ENCODE peak calls at places on chromosome 21, in nine cellular contexts. P, E, S, F, L, V, M, Z and D are unnamed samples.
A peak's percentile ranks its signal among the peaks of the same experiment; 100 is the strongest.

GRCh38 chr21:45899317-45900033 is 82.1 kb upstream of the COL6A1 start:
- DNase-seq in F (no peak), S (no peak), P (no peak), L (no peak), M (no peak), E (no peak), V (no peak), Z (no peak), D (peak; percentile 6)

GRCh38 chr21:28336299-28336698 is 656.4 kb downstream of the LTN1 start:
- DNase-seq in F (peak; percentile 62), L (peak; percentile 87), S (no peak), V (peak; percentile 78), P (no peak), Z (no peak), M (no peak), E (no peak), D (no peak)

GRCh38 chr21:45974073-45975016 is 7.2 kb upstream of the COL6A1 start:
- DNase-seq in M (peak; percentile 67), L (peak; percentile 84), Z (peak; percentile 78), P (no peak), F (no peak), S (peak; percentile 78), V (peak; percentile 42), E (no peak), D (peak; percentile 91)

GRCh38 chr21:29843818-29844217 is 96.0 kb downstream of the GRIK1 start:
- DNase-seq in L (no peak), P (no peak), V (no peak), M (no peak), F (no peak), S (no peak), E (no peak), Z (no peak), D (no peak)

GRCh38 chr21:35738342-35738961 is 321.9 kb downstream of the SETD4 start:
- DNase-seq in Z (peak; percentile 36), L (peak; percentile 38), V (peak; percentile 3), E (no peak), P (no peak), M (peak; percentile 16), F (peak; percentile 32), S (no peak), D (no peak)

GRCh38 chr21:46498335-46499050 is 39.8 kb downstream of the DIP2A start:
- DNase-seq in V (no peak), L (no peak), E (no peak), Z (no peak), F (no peak), S (no peak), M (no peak), P (no peak), D (no peak)

GRCh38 chr21:14879458-14879857 is 185.3 kb downstream of the NRIP1 start:
- DNase-seq in Z (no peak), F (no peak), S (peak; percentile 26), M (no peak), L (no peak), E (no peak), V (peak; percentile 73), P (no peak), D (no peak)

GRCh38 chr21:14900058-14900457 is 164.7 kb downstream of the NRIP1 start:
- DNase-seq in V (peak; percentile 10), P (no peak), E (no peak), S (no peak), L (peak; percentile 71), M (no peak), Z (no peak), F (no peak), D (no peak)

GRCh38 chr21:29581393-29581792 is 282.7 kb downstream of the BACH1 start:
- DNase-seq in Z (no peak), P (no peak), F (peak; percentile 93), V (no peak), E (no peak), M (no peak), L (no peak), S (no peak), D (no peak)

GRCh38 chr21:15659768-15660423 is 69.9 kb upstream of the USP25 start:
- DNase-seq in V (no peak), P (peak; percentile 80), Z (no peak), F (peak; percentile 86), M (no peak), L (no peak), S (no peak), E (no peak), D (no peak)

GRCh38 chr21:45087022-45087823 is 12.8 kb downstream of the ADARB1 start:
- DNase-seq in S (no peak), E (no peak), L (no peak), V (no peak), F (no peak), M (no peak), P (no peak), Z (no peak), D (no peak)

GRCh38 chr21:45427331-45428271 is 22.6 kb downstream of the COL18A1 start:
- DNase-seq in L (peak; percentile 96), F (no peak), P (no peak), M (no peak), V (peak; percentile 81), Z (peak; percentile 87), S (no peak), E (no peak), D (peak; percentile 90)

GRCh38 chr21:29829514-29830255 is 110.1 kb downstream of the GRIK1 start:
- DNase-seq in M (no peak), L (no peak), V (no peak), P (no peak), S (no peak), F (no peak), E (no peak), Z (no peak), D (no peak)

GRCh38 chr21:28857720-28858119 is 135.0 kb downstream of the LTN1 start:
- DNase-seq in V (no peak), M (no peak), S (no peak), F (no peak), P (no peak), Z (no peak), L (no peak), E (no peak), D (no peak)

GRCh38 chr21:35102488-35103407 is 53.6 kb upstream of the RUNX1 start:
- DNase-seq in E (no peak), L (no peak), F (no peak), M (peak; percentile 25), V (no peak), S (peak; percentile 62), Z (no peak), P (peak; percentile 24), D (peak; percentile 81)

GRCh38 chr21:36141513-36141925 is 6.6 kb downstream of the CBR3 start:
- DNase-seq in S (peak; percentile 77), E (peak; percentile 83), Z (peak; percentile 64), L (peak; percentile 89), P (peak; percentile 98), F (peak; percentile 99), V (peak; percentile 80), M (no peak), D (peak; percentile 84)

GRCh38 chr21:41478319-41479177 is 29.4 kb downstream of the TMPRSS2 start:
- DNase-seq in V (no peak), F (peak; percentile 60), E (no peak), Z (no peak), P (peak; percentile 69), S (no peak), L (no peak), M (no peak), D (peak; percentile 26)

GRCh38 chr21:15365751-15366392 is 301.1 kb upstream of the NRIP1 start:
- DNase-seq in E (no peak), V (no peak), F (no peak), L (no peak), P (no peak), M (no peak), Z (no peak), S (no peak), D (no peak)

GRCh38 chr21:16891821-16892220 is 621.0 kb upstream of the CXADR start:
- DNase-seq in L (peak; percentile 81), V (peak; percentile 88), E (no peak), S (no peak), P (no peak), Z (no peak), M (no peak), F (no peak), D (no peak)

GRCh38 chr21:21807598-21807903 is 809.3 kb downstream of the NCAM2 start:
- DNase-seq in E (no peak), S (no peak), P (no peak), V (no peak), Z (no peak), L (no peak), M (no peak), F (no peak), D (no peak)
- H3K9me3 ChIP-seq in E (no peaks in the 10 kb centered on the region), S (no peaks in the 10 kb centered on the region), P (no peaks in the 10 kb centered on the region), V (no peaks in the 10 kb centered on the region), Z (no peaks in the 10 kb centered on the region), L (no peaks in the 10 kb centered on the region), M (no peaks in the 10 kb centered on the region), F (peaks cover 2% of the 10 kb centered on the region), D (no peaks in the 10 kb centered on the region)

DNA sequence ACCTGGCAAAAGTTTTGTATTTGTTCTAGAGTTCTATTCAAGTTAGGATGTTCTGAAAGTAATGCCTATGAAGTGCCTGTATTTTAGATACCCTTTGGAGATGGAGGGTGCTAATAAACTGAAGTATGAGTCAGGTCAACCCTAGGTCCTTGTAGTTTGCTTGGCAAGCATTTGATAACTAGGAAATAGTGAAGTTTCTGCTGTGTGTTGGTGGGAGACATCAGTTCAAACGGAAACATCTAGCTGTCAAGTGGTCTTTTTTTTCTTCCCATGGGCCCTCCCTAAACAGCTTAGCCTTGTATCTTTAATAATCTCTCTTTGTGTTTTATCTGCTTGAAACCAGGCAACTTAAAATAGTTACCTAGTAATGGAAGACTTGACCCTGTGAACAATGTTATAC is 4.5 kb downstream of the MRPS6 start:
- DNase-seq in E (no peak), S (no peak), V (no peak), M (no peak), L (no peak), Z (no peak), P (no peak), F (no peak), D (no peak)
- H3K4me1 ChIP-seq in E (peaks cover 26% of the 10 kb centered on the region), S (peaks cover 75% of the 10 kb centered on the region), V (peaks cover 7% of the 10 kb centered on the region), M (peaks cover 85% of the 10 kb centered on the region), L (peaks cover 36% of the 10 kb centered on the region), Z (peaks cover 16% of the 10 kb centered on the region), P (peaks cover 11% of the 10 kb centered on the region), F (no peaks in the 10 kb centered on the region), D (peaks cover under 1% of the 10 kb centered on the region)

DNA sequence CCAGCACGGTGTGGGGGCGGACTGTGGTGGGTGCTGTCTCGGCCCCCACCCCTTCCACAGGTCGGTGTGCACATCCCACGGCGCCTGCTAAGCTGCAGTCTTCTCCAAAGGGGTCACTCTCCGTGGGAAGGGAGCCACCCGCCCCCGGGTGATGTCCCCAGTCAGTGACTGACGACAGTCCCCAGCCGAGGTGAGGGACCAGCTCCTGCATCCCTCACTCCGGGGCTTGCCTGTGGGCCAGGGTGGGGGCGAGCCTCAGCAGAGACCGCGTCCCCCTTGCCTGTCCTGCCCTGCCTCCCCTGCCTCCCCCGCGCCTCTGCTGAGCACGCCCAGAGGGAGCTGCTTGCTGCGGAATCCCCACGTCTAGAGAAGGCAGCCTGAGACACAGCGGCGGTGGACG is 35.9 kb upstream of the PDE9A start:
- DNase-seq in M (no peak), L (no peak), F (no peak), Z (no peak), E (no peak), S (no peak), P (no peak), V (no peak), D (no peak)
- H3K27me3 ChIP-seq in M (peaks cover 51% of the 10 kb centered on the region), L (peaks cover 51% of the 10 kb centered on the region), F (peaks cover 3% of the 10 kb centered on the region), Z (no peaks in the 10 kb centered on the region), E (no peaks in the 10 kb centered on the region), S (peaks cover 35% of the 10 kb centered on the region), P (no peaks in the 10 kb centered on the region), V (peaks cover 7% of the 10 kb centered on the region), D (no peaks in the 10 kb centered on the region)

DNA sequence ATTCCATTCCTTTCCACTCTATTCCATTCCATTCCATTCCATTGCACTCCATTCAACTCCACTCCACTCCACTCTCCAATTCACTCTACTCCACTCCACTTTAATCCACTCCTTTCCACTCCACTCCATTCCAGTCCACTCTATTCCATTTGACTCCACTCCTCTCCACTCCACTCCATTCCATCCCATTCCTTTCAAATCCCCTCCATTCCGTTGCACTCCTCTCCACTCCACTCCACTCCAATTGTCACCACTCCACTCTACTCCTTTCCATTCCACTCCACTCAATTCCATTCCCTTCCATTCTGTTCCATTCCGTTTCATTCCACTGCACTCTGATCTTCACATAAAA is 2563.7 kb upstream of the TPTE start:
- DNase-seq in F (no peak), M (no peak), V (no peak), Z (no peak), S (no peak), L (no peak), P (no peak), E (no peak), D (no peak)
- H3K9me3 ChIP-seq in F (peaks cover 13% of the 10 kb centered on the region), M (peaks cover 19% of the 10 kb centered on the region), V (peaks cover 42% of the 10 kb centered on the region), Z (peaks cover 32% of the 10 kb centered on the region), S (peaks cover 1% of the 10 kb centered on the region), L (peaks cover 20% of the 10 kb centered on the region), P (peaks cover 20% of the 10 kb centered on the region), E (peaks cover 42% of the 10 kb centered on the region), D (peaks cover 18% of the 10 kb centered on the region)